ENCODE peak calls at places on chromosomes 13 and 19, in five cellular contexts. J, V, S, C and B are unnamed samples.

GRCh38 chr13:67224148-67224846 is 5.8 kb downstream of the PCDH9 start:
- DNase-seq in J (peak; percentile 41), V (peak; percentile 17), S (peak; percentile 79), C (peak; percentile 63), B (peak; percentile 82)

GRCh38 chr19:38700933-38701454 is 43.3 kb downstream of the CAPN12 start:
- DNase-seq in J (no peak), V (no peak), S (no peak), C (no peak), B (peak; percentile 40)

GRCh38 chr13:72648513-72649065 is 78.8 kb downstream of the MZT1 start:
- DNase-seq in J (no peak), V (no peak), S (no peak), C (no peak), B (no peak)

GRCh38 chr19:19656451-19657396 is 6.8 kb downstream of the ATP13A1 start:
- DNase-seq in J (no peak), V (no peak), S (no peak), C (no peak), B (no peak)

GRCh38 chr13:112751617-112752016 is 61.8 kb downstream of the ATP11A start:
- DNase-seq in J (no peak), V (no peak), S (no peak), C (no peak), B (no peak)

GRCh38 chr19:53511933-53512374 is 26.0 kb upstream of the ZNF331 start:
- DNase-seq in J (peak; percentile 40), V (peak; percentile 11), S (peak; percentile 71), C (no peak), B (peak; percentile 20)

GRCh38 chr13:72686766-72687165 is 40.7 kb downstream of the MZT1 start:
- DNase-seq in J (no peak), V (no peak), S (no peak), C (no peak), B (no peak)

GRCh38 chr19:8935460-8935859 is 74.7 kb downstream of the MUC16 start:
- DNase-seq in J (no peak), V (no peak), S (no peak), C (no peak), B (no peak)

GRCh38 chr13:58478858-58479257 is 847.3 kb downstream of the PCDH17 start:
- DNase-seq in J (no peak), V (no peak), S (no peak), C (no peak), B (no peak)

GRCh38 chr19:8334458-8335342 is 8.4 kb downstream of the KANK3 start:
- DNase-seq in J (no peak), V (no peak), S (peak; percentile 61), C (peak; percentile 72), B (peak; percentile 33)

GRCh38 chr19:55088543-55089265 is 13.0 kb downstream of the EPS8L1 start:
- DNase-seq in J (peak; percentile 79), V (no peak), S (peak; percentile 89), C (peak; percentile 72), B (no peak)